ENCODE peak calls at places on chromosomes 5 and 9, in seven cellular contexts. I, W, E, G, T, L and R are unnamed samples. For H3K4me1, the result is how much of the 10 kb centered on the place peaks cover.

GRCh38 chr5:180070726-180071417 is 687 bp downstream of the RNF130 start:
- DNase-seq in I (peak), W (peak), E (peak), G (peak), T (peak), L (peak), R (no peak)

GRCh38 chr9:14207352-14207995 is 106.5 kb downstream of the NFIB start:
- DNase-seq in I (no peak), W (no peak), E (no peak), G (no peak), T (no peak), L (no peak), R (no peak)

GRCh38 chr9:137679695-137680305 is 61.0 kb downstream of the EHMT1 start:
- DNase-seq in I (no peak), W (no peak), E (no peak), G (no peak), T (no peak), L (no peak), R (no peak)

GRCh38 chr9:129867138-129868032 is 32.1 kb downstream of the USP20 start:
- DNase-seq in I (no peak), W (no peak), E (no peak), G (no peak), T (peak), L (no peak), R (no peak)

GRCh38 chr5:112918136-112918535 is 3.9 kb downstream of the REEP5 start:
- DNase-seq in I (no peak), W (no peak), E (no peak), G (no peak), T (no peak), L (no peak), R (no peak)

GRCh38 chr5:50623666-50624065 is 42.8 kb upstream of the PARP8 start:
- DNase-seq in I (no peak), W (no peak), E (no peak), G (no peak), T (no peak), L (no peak), R (no peak)

GRCh38 chr5:55634866-55635265 is 77.3 kb downstream of the SLC38A9 start:
- DNase-seq in I (no peak), W (no peak), E (no peak), G (no peak), T (no peak), L (no peak), R (no peak)

GRCh38 chr5:111495159-111495558 is 17.2 kb downstream of the STARD4 start:
- DNase-seq in I (no peak), W (no peak), E (no peak), G (no peak), T (no peak), L (no peak), R (no peak)

GRCh38 chr5:11139471-11139870 is 378.4 kb upstream of the DAP start:
- DNase-seq in I (no peak), W (no peak), E (no peak), G (no peak), T (no peak), L (no peak), R (no peak)

GRCh38 chr5:149145138-149145537 is 3.8 kb downstream of the ABLIM3 start:
- DNase-seq in I (no peak), W (no peak), E (no peak), G (no peak), T (no peak), L (no peak), R (no peak)

GRCh38 chr9:89387970-89388867 is 69.9 kb downstream of the SECISBP2 start:
- DNase-seq in I (peak), W (peak), E (peak), G (peak), T (no peak), L (peak), R (peak)

GRCh38 chr5:36694351-36694750 is 87.9 kb downstream of the SLC1A3 start:
- DNase-seq in I (no peak), W (no peak), E (no peak), G (no peak), T (no peak), L (no peak), R (no peak)

GRCh38 chr5:148941810-148942209 is 115.4 kb downstream of the ADRB2 start:
- DNase-seq in I (no peak), W (no peak), E (no peak), G (no peak), T (no peak), L (no peak), R (no peak)

GRCh38 chr9:138104251-138105122 is 226.9 kb downstream of the CACNA1B start:
- DNase-seq in I (no peak), W (no peak), E (no peak), G (no peak), T (no peak), L (no peak), R (no peak)

GRCh38 chr5:139575313-139575646 is 14.1 kb downstream of the UBE2D2 start:
- DNase-seq in I (no peak), W (no peak), E (no peak), G (no peak), T (no peak), L (no peak), R (no peak)

DNA sequence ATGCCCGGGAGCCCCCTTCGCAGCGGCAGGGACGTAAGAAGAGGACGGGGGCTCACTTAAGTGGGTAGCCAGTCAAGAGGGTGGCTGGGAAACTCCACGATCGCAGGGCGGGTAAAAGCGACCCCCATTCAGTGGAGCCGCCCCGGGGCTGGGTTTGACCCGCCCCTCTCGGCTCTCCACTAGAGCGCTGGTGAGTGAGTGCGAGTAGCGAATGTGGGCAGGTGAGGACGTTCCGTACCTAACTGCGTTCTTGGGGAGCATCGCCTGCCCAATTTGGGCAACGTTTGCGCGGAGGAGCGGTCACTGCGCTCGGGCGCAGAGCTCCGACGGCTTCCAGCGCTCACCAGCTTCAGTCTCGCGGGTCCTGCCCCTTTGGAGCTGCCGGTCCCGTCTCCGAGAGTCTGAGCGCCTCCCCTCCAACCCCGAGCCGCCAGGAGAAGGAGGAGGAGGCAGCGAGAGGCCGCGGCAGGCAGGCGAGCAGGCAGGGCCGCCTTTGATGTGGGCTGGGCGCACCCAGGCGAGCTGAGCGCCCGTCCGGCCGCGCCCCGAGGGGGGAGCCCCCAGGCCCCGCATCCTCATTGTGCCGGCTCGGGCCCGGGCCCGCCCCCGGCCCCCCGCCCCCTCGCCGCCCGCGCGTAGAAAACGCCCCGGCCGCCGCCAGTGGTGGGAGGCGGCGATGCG is at the start of gene FGF18:
- DNase-seq in I (peak), W (peak), E (no peak), G (no peak), T (peak), L (peak), R (peak)
- TF ChIP-seq EP300 in I (no peak), W (no peak), E (no peak), G (no peak), T (no peak), L (no peak), R (no peak)

DNA sequence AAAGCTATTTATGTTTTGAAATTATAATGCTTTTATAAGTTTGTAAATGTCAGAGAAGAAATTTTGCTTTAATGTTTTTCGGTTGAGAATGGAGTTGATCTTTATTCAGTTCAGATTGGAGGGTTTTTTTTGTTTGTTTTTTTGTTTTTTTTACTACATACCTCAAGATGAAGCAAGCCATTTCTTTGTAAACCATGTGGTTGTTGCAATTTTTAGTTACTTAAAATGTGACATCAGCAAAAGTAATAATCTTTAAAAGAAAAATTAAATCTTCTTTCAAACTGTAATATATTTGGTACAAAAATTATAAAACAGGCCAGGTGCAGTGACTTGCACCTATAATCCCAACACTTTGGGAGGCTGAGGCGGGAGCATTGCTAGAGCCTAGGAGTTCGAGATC is 102.6 kb downstream of the CDC42SE2 start:
- DNase-seq in I (no peak), W (no peak), E (no peak), G (no peak), T (no peak), L (no peak), R (no peak)
- H3K4me1 ChIP-seq in I (under half), W (under half), E (under half), G (under half), T (under half), L (under half), R (under half)

DNA sequence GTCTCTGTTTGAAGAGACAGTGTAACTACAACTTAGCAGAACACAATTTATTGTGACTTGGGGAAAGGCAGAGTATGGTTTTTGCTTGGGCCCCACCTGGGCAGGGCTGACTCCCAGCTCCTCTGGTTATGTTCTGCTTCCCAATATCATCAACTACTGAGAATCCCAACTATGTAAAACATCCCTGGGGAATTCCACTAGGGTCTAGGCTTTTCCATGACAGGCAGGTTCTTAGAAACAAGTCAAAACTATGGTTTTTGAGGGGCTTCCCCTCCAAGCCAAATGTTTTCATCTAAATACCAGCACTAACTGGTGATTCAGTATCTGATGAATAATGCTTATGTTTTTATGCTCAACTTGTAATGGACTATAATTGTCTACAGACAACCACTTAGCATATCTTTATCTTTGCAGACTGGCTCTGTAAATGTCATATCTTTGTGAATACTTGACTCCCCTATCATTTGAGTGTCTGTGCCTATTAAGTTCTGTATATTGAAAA is 409.5 kb downstream of the PDE4D start:
- DNase-seq in I (peak), W (no peak), E (no peak), G (no peak), T (no peak), L (no peak), R (no peak)
- TF ChIP-seq EP300 in I (no peak), W (no peak), E (no peak), G (no peak), T (no peak), L (no peak), R (no peak)

GRCh38 chr9:122086873-122087272 is 6.2 kb downstream of the TTLL11 start:
- DNase-seq in I (no peak), W (no peak), E (no peak), G (no peak), T (no peak), L (no peak), R (no peak)
- H3K4me1 ChIP-seq in I (under half), W (under half), E (under half), G (half or more), T (under half), L (under half), R (under half)

GRCh38 chr9:128840524-128840923 is 10.9 kb upstream of the SPOUT1 start:
- DNase-seq in I (no peak), W (no peak), E (no peak), G (no peak), T (no peak), L (no peak), R (no peak)

GRCh38 chr9:128836509-128837145 is 7.0 kb upstream of the SPOUT1 start:
- DNase-seq in I (no peak), W (no peak), E (no peak), G (no peak), T (no peak), L (no peak), R (no peak)

GRCh38 chr9:128835246-128836210 is 5.9 kb upstream of the SPOUT1 start:
- DNase-seq in I (no peak), W (no peak), E (no peak), G (no peak), T (no peak), L (no peak), R (no peak)

GRCh38 chr9:128841704-128842492 is 12.3 kb upstream of the SPOUT1 start:
- DNase-seq in I (no peak), W (no peak), E (no peak), G (no peak), T (no peak), L (no peak), R (no peak)

DNA sequence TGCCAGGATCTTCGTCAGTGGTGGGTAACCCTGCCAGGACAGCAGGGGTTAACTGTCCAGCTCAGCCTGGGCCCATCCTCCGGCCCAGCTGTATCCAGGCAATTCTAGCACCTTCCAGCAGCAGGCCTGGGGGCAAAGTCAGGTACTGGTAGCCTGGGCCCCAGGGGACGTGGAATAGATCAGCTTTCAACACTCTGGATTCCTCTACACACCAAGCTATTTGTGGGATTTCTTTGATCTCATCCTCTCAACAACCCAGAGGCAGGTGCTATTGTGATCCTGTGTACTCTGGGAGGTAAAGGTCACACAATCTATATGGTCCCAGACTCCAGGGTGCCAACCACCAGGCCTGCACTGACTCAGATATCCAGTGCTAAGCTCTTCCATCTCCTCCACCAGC is 8.7 kb upstream of the SPOUT1 start:
- DNase-seq in I (no peak), W (no peak), E (no peak), G (no peak), T (no peak), L (no peak), R (no peak)
- TF ChIP-seq EP300 in I (no peak), W (no peak), E (no peak), G (no peak), T (no peak), L (no peak), R (no peak)